ENCODE peak calls at places on chromosome 1, in eight cellular contexts. F is K562, L is ovary, A is suprapubic skin, K is tibial nerve, T is A549, V is stomach, M is GM12878. I is an unnamed sample. For H3K4me1, the result is how much of the 10 kb centered on the place peaks cover.

GRCh38 chr1:24897263-24898151 is 32.6 kb downstream of the RUNX3 start:
- DNase-seq in K (no peak), T (no peak), V (peak), L (no peak), M (no peak), F (no peak), A (peak), I (no peak)

GRCh38 chr1:177346960-177347359 is 176.2 kb downstream of the BRINP2 start:
- DNase-seq in V (peak), F (no peak), T (no peak), M (no peak), K (no peak), L (no peak), A (no peak), I (no peak)

GRCh38 chr1:93616221-93616995 is 65.2 kb downstream of the BCAR3 start:
- DNase-seq in V (peak), A (no peak), F (no peak), T (peak), K (no peak), M (no peak), L (no peak), I (peak)

GRCh38 chr1:75233302-75233929 is 99.2 kb downstream of the LHX8 start:
- DNase-seq in F (peak), L (no peak), K (no peak), T (peak), V (no peak), A (no peak), M (peak), I (no peak)

GRCh38 chr1:154190550-154190949 is 1.4 kb downstream of the TPM3 start:
- DNase-seq in L (no peak), A (no peak), K (no peak), M (no peak), V (no peak), F (no peak), T (no peak), I (no peak)

GRCh38 chr1:230548997-230549396 is 93.3 kb upstream of the COG2 start:
- DNase-seq in K (no peak), V (peak), M (no peak), A (no peak), T (no peak), L (no peak), F (no peak), I (no peak)

GRCh38 chr1:11132571-11133293 is 33.1 kb upstream of the EXOSC10 start:
- DNase-seq in M (no peak), L (no peak), V (no peak), A (no peak), T (no peak), K (peak), F (no peak), I (no peak)

GRCh38 chr1:108843390-108844188 is 13.3 kb downstream of the AKNAD1 start:
- DNase-seq in T (no peak), V (no peak), F (no peak), A (no peak), L (no peak), M (no peak), K (no peak), I (no peak)

GRCh38 chr1:147643974-147644373 is 26.4 kb downstream of the ACP6 start:
- DNase-seq in T (no peak), F (no peak), K (no peak), L (no peak), A (no peak), V (no peak), M (no peak), I (no peak)

GRCh38 chr1:229855999-229856650 is 210.9 kb upstream of the GALNT2 start:
- DNase-seq in A (no peak), M (peak), K (no peak), L (no peak), T (no peak), F (no peak), V (no peak), I (no peak)

GRCh38 chr1:226737819-226738420 is 1.2 kb downstream of the ITPKB start:
- DNase-seq in V (peak), K (peak), M (no peak), L (peak), F (no peak), A (peak), T (peak), I (peak)

GRCh38 chr1:152878042-152878441 is at the start of gene SMCP:
- DNase-seq in T (peak), K (no peak), V (no peak), M (no peak), F (peak), L (no peak), A (no peak), I (no peak)

GRCh38 chr1:224510880-224511645 is 76.5 kb upstream of the WDR26 start:
- DNase-seq in T (no peak), A (no peak), V (no peak), K (no peak), F (peak), M (no peak), L (no peak), I (no peak)

GRCh38 chr1:221834698-221835538 is 93.0 kb upstream of the DUSP10 start:
- DNase-seq in M (no peak), F (no peak), A (no peak), K (no peak), T (no peak), V (no peak), L (no peak), I (no peak)

GRCh38 chr1:219708919-219709318 is 96.0 kb upstream of the ZC3H11B start:
- DNase-seq in A (no peak), M (no peak), V (no peak), K (no peak), T (no peak), F (peak), L (no peak), I (no peak)

GRCh38 chr1:229092377-229093257 is 178.3 kb upstream of the RAB4A start:
- DNase-seq in A (no peak), F (no peak), K (no peak), V (no peak), L (no peak), M (no peak), T (no peak), I (no peak)

GRCh38 chr1:182955596-182956588 is 2.9 kb upstream of the SHCBP1L start:
- DNase-seq in L (no peak), F (no peak), K (no peak), T (peak), V (no peak), A (no peak), M (no peak), I (no peak)

GRCh38 chr1:228988655-228989054 is 253.4 kb downstream of the RHOU start:
- DNase-seq in T (no peak), F (no peak), V (no peak), K (no peak), L (no peak), A (no peak), M (no peak), I (no peak)

GRCh38 chr1:22143065-22143514 is at the start of gene WNT4:
- DNase-seq in T (no peak), M (no peak), A (no peak), F (peak), V (peak), L (peak), K (no peak), I (no peak)

GRCh38 chr1:51998007-51998406 is 7.5 kb upstream of the RAB3B start:
- DNase-seq in F (no peak), A (no peak), L (no peak), V (no peak), K (no peak), M (no peak), T (no peak), I (no peak)

GRCh38 chr1:200029035-200029623 is 1.6 kb downstream of the NR5A2 start:
- DNase-seq in M (no peak), L (no peak), V (peak), A (no peak), K (no peak), T (peak), F (no peak), I (no peak)

DNA sequence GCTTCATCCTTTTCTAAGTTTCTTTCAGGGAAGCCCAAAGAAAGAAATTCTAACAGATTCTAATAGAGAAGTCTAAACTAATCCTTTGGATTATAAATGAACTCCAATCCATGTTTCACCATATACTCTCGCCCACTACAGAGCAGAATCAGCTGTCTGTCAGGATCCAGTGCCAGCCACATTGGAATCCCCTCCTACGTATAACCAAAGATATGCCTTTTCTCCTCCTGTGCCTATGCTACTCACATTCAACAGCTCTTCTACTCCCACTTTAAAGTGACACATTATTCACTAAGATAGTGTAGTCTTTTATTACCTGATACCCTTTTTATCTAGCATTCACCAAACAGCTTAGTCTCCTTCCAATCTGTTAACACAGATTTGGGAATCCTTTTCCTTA is 3.1 kb downstream of the ETV3 start:
- DNase-seq in F (no peak), K (no peak), A (no peak), M (no peak), T (no peak), V (no peak), L (no peak), I (no peak)
- H3K4me1 ChIP-seq in F (under half), K (under half), A (half or more), M (under half), T (under half), V (half or more), L (under half), I (under half)

GRCh38 chr1:85464497-85465098 is 361 bp downstream of the DDAH1 start:
- DNase-seq in F (no peak), T (peak), M (no peak), A (peak), K (peak), V (peak), L (peak), I (peak)
- TF ChIP-seq EP300 in F (no peak), T (no peak), M (no peak), A (no peak), K (no peak), V (no peak), L (no peak), I (no peak)

GRCh38 chr1:114199017-114199594 is 45.4 kb upstream of the SYT6 start:
- DNase-seq in L (no peak), T (no peak), M (no peak), V (no peak), A (no peak), K (no peak), F (no peak), I (no peak)
- H3K27ac ChIP-seq in L (no peak), T (no peak), M (no peak), V (no peak), A (no peak), K (no peak), F (no peak), I (no peak)

GRCh38 chr1:89630046-89630445 is 2.9 kb upstream of the LRRC8C start:
- DNase-seq in L (no peak), A (no peak), K (no peak), T (no peak), M (no peak), V (no peak), F (no peak), I (no peak)

GRCh38 chr1:89633103-89633744 is at the start of gene LRRC8C:
- DNase-seq in K (no peak), V (peak), L (peak), A (peak), T (peak), M (no peak), F (peak), I (peak)

GRCh38 chr1:89631756-89632155 is 1.2 kb upstream of the LRRC8C start:
- DNase-seq in L (no peak), K (no peak), F (no peak), A (no peak), V (no peak), T (no peak), M (no peak), I (no peak)

GRCh38 chr1:89633745-89634625 is 1.1 kb downstream of the LRRC8C start:
- DNase-seq in A (no peak), F (peak), M (no peak), T (peak), L (peak), V (no peak), K (no peak), I (no peak)

DNA sequence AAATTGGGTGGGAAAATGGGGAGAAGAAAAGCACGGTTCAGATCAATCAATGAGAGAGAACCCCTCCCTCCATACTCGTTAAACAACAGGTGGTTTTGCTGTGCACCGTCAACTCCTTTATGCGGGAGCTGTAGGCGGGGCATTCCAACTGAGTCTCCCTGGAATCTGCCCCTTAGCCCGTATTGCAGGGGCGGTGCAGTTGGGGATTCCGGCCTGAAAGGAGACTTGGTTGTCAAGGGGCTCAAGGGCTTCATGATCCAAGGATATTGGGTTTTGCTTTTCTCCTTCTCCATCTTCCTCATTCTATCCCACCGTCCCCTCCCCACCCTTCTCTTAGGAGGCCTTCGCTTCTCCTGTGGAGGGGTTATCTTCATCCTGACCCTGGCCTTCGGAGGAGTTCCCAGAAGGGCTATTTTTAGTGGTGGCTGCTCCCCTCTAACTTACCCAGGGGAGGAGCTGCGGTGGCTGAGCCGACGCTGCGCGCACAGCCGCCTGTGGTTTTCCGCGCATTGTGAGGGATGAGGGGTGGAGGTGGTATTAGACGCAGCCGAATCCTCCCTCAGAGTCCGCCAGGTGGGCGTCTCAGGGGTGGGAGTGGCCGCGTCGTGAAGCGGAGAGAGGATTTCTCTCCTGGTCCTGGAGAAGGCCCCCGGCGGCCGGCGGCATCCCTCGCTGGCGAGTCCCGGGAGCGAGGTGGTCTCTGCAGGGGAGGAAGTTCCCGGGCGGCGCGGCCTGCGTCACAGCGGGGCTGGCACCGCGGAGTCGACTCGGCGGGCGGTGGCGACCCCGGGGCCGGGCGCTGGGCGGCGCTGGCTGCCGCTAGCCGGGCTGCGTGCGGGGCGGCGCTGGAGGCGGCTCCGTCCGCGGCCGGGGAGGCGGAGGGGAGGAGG is 462 bp upstream of the LRRC8C start:
- DNase-seq in V (peak), T (peak), L (peak), F (peak), A (peak), K (peak), M (no peak), I (peak)
- H3K4me1 ChIP-seq in V (under half), T (under half), L (under half), F (under half), A (under half), K (half or more), M (under half), I (under half)

I was measured in sigmoid colon.